ENCODE peak calls at places on chromosome 12, in nine cellular contexts. One of them, this sample, is unnamed.

GRCh38 chr12:109685574-109686447 is 27.8 kb upstream of the FAM222A start:
- DNase-seq in neural progenitor cell: no peak
- DNase-seq in astrocyte: no peak
- DNase-seq in fibroblast of lung: no peak
- DNase-seq in mammary epithelial cell: no peak
- DNase-seq in GM23248: no peak
- DNase-seq in H1: no peak
- DNase-seq in SK-N-SH: no peak
- DNase-seq in PC-3: no peak
- DNase-seq in this sample: no peak

GRCh38 chr12:74890237-74890599 is 319.4 kb downstream of the KCNC2 start:
- DNase-seq in neural progenitor cell: no peak
- DNase-seq in astrocyte: peak; percentile 89
- DNase-seq in fibroblast of lung: peak; percentile 91
- DNase-seq in mammary epithelial cell: peak; percentile 86
- DNase-seq in GM23248: peak; percentile 90
- DNase-seq in H1: no peak
- DNase-seq in SK-N-SH: no peak
- DNase-seq in PC-3: peak; percentile 95
- DNase-seq in this sample: peak; percentile 8

GRCh38 chr12:64412458-64412857 is 8.3 kb downstream of the XPOT start:
- DNase-seq in neural progenitor cell: no peak
- DNase-seq in astrocyte: no peak
- DNase-seq in fibroblast of lung: peak; percentile 11
- DNase-seq in mammary epithelial cell: no peak
- DNase-seq in GM23248: no peak
- DNase-seq in H1: no peak
- DNase-seq in SK-N-SH: no peak
- DNase-seq in PC-3: no peak
- DNase-seq in this sample: no peak

GRCh38 chr12:32589165-32589891 is 89.8 kb upstream of the DNM1L start:
- DNase-seq in neural progenitor cell: no peak
- DNase-seq in astrocyte: no peak
- DNase-seq in fibroblast of lung: no peak
- DNase-seq in mammary epithelial cell: no peak
- DNase-seq in GM23248: no peak
- DNase-seq in H1: no peak
- DNase-seq in SK-N-SH: no peak
- DNase-seq in PC-3: no peak
- DNase-seq in this sample: no peak

GRCh38 chr12:105729372-105729771 is 398.9 kb downstream of the C12orf75 start:
- DNase-seq in neural progenitor cell: no peak
- DNase-seq in astrocyte: no peak
- DNase-seq in fibroblast of lung: no peak
- DNase-seq in mammary epithelial cell: no peak
- DNase-seq in GM23248: no peak
- DNase-seq in H1: no peak
- DNase-seq in SK-N-SH: no peak
- DNase-seq in PC-3: no peak
- DNase-seq in this sample: no peak

GRCh38 chr12:76720068-76720467 is 43.8 kb upstream of the ZDHHC17 start:
- DNase-seq in neural progenitor cell: no peak
- DNase-seq in astrocyte: peak; percentile 87
- DNase-seq in fibroblast of lung: peak; percentile 92
- DNase-seq in mammary epithelial cell: peak; percentile 65
- DNase-seq in GM23248: peak; percentile 68
- DNase-seq in H1: no peak
- DNase-seq in SK-N-SH: no peak
- DNase-seq in PC-3: peak; percentile 62
- DNase-seq in this sample: no peak

GRCh38 chr12:6535960-6536847 is 1.9 kb downstream of the GAPDH start:
- DNase-seq in neural progenitor cell: no peak
- DNase-seq in astrocyte: no peak
- DNase-seq in fibroblast of lung: no peak
- DNase-seq in mammary epithelial cell: no peak
- DNase-seq in GM23248: peak; percentile 29
- DNase-seq in H1: no peak
- DNase-seq in SK-N-SH: no peak
- DNase-seq in PC-3: no peak
- DNase-seq in this sample: no peak

GRCh38 chr12:95231190-95231589 is 13.6 kb downstream of the VEZT start:
- DNase-seq in neural progenitor cell: no peak
- DNase-seq in astrocyte: peak; percentile 54
- DNase-seq in fibroblast of lung: peak; percentile 66
- DNase-seq in mammary epithelial cell: no peak
- DNase-seq in GM23248: peak; percentile 34
- DNase-seq in H1: no peak
- DNase-seq in SK-N-SH: peak; percentile 21
- DNase-seq in PC-3: peak; percentile 16
- DNase-seq in this sample: no peak

GRCh38 chr12:95908573-95908972 is 33.8 kb downstream of the CCDC38 start:
- DNase-seq in neural progenitor cell: no peak
- DNase-seq in astrocyte: peak; percentile 30
- DNase-seq in fibroblast of lung: peak; percentile 50
- DNase-seq in mammary epithelial cell: no peak
- DNase-seq in GM23248: peak; percentile 64
- DNase-seq in H1: no peak
- DNase-seq in SK-N-SH: no peak
- DNase-seq in PC-3: peak; percentile 39
- DNase-seq in this sample: no peak

GRCh38 chr12:107436376-107436775 is 249.2 kb upstream of the PWP1 start:
- DNase-seq in neural progenitor cell: peak; percentile 31
- DNase-seq in astrocyte: peak; percentile 84
- DNase-seq in fibroblast of lung: peak; percentile 89
- DNase-seq in mammary epithelial cell: peak; percentile 89
- DNase-seq in GM23248: peak; percentile 72
- DNase-seq in H1: no peak
- DNase-seq in SK-N-SH: no peak
- DNase-seq in PC-3: peak; percentile 37
- DNase-seq in this sample: peak; percentile 81

GRCh38 chr12:120847392-120848157 is 56.6 kb downstream of the SPPL3 start:
- DNase-seq in neural progenitor cell: no peak
- DNase-seq in astrocyte: no peak
- DNase-seq in fibroblast of lung: no peak
- DNase-seq in mammary epithelial cell: no peak
- DNase-seq in GM23248: peak; percentile 26
- DNase-seq in H1: no peak
- DNase-seq in SK-N-SH: no peak
- DNase-seq in PC-3: peak; percentile 34
- DNase-seq in this sample: no peak

GRCh38 chr12:7716391-7716790 is 5.2 kb downstream of the DPPA3 start:
- DNase-seq in neural progenitor cell: peak; percentile 63
- DNase-seq in astrocyte: no peak
- DNase-seq in fibroblast of lung: no peak
- DNase-seq in mammary epithelial cell: peak; percentile 4
- DNase-seq in GM23248: peak; percentile 5
- DNase-seq in H1: no peak
- DNase-seq in SK-N-SH: no peak
- DNase-seq in PC-3: no peak
- DNase-seq in this sample: peak; percentile 59

GRCh38 chr12:31859232-31859977 is 99.8 kb upstream of the RESF1 start:
- DNase-seq in neural progenitor cell: no peak
- DNase-seq in astrocyte: no peak
- DNase-seq in fibroblast of lung: no peak
- DNase-seq in mammary epithelial cell: no peak
- DNase-seq in GM23248: no peak
- DNase-seq in H1: no peak
- DNase-seq in SK-N-SH: no peak
- DNase-seq in PC-3: no peak
- DNase-seq in this sample: no peak

GRCh38 chr12:26489908-26490307 is 294.5 kb downstream of the SSPN start:
- DNase-seq in neural progenitor cell: no peak
- DNase-seq in astrocyte: no peak
- DNase-seq in fibroblast of lung: no peak
- DNase-seq in mammary epithelial cell: no peak
- DNase-seq in GM23248: no peak
- DNase-seq in H1: no peak
- DNase-seq in SK-N-SH: no peak
- DNase-seq in PC-3: no peak
- DNase-seq in this sample: no peak

GRCh38 chr12:6852651-6853354 is 853 bp downstream of the USP5 start:
- DNase-seq in neural progenitor cell: peak; percentile 64
- DNase-seq in astrocyte: peak; percentile 75
- DNase-seq in fibroblast of lung: peak; percentile 85
- DNase-seq in mammary epithelial cell: peak; percentile 81
- DNase-seq in GM23248: peak; percentile 90
- DNase-seq in H1: peak; percentile 66
- DNase-seq in SK-N-SH: peak; percentile 65
- DNase-seq in PC-3: peak; percentile 54
- DNase-seq in this sample: peak; percentile 69

GRCh38 chr12:38610808-38611350 is 294.3 kb downstream of the ALG10B start:
- DNase-seq in neural progenitor cell: no peak
- DNase-seq in astrocyte: no peak
- DNase-seq in fibroblast of lung: no peak
- DNase-seq in mammary epithelial cell: no peak
- DNase-seq in GM23248: no peak
- DNase-seq in H1: no peak
- DNase-seq in SK-N-SH: no peak
- DNase-seq in PC-3: no peak
- DNase-seq in this sample: no peak

GRCh38 chr12:112762753-112763152 is 28.8 kb upstream of the RPH3A start:
- DNase-seq in neural progenitor cell: no peak
- DNase-seq in astrocyte: no peak
- DNase-seq in fibroblast of lung: no peak
- DNase-seq in mammary epithelial cell: no peak
- DNase-seq in GM23248: no peak
- DNase-seq in H1: no peak
- DNase-seq in SK-N-SH: no peak
- DNase-seq in PC-3: no peak
- DNase-seq in this sample: no peak

GRCh38 chr12:125776212-125776611 is 711.0 kb downstream of the AACS start:
- DNase-seq in neural progenitor cell: no peak
- DNase-seq in astrocyte: no peak
- DNase-seq in fibroblast of lung: no peak
- DNase-seq in mammary epithelial cell: no peak
- DNase-seq in GM23248: no peak
- DNase-seq in H1: no peak
- DNase-seq in SK-N-SH: no peak
- DNase-seq in PC-3: no peak
- DNase-seq in this sample: no peak
- H2AFZ ChIP-seq in neural progenitor cell: no peak overlapping the region
- H2AFZ ChIP-seq in astrocyte: no peak overlapping the region
- H2AFZ ChIP-seq in fibroblast of lung: no peak overlapping the region
- H2AFZ ChIP-seq in mammary epithelial cell: no peak overlapping the region
- H2AFZ ChIP-seq in GM23248: no peak overlapping the region
- H2AFZ ChIP-seq in H1: no peak overlapping the region
- H2AFZ ChIP-seq in SK-N-SH: no peak overlapping the region
- H2AFZ ChIP-seq in PC-3: no peak overlapping the region
- H2AFZ ChIP-seq in this sample: no peak overlapping the region

DNA sequence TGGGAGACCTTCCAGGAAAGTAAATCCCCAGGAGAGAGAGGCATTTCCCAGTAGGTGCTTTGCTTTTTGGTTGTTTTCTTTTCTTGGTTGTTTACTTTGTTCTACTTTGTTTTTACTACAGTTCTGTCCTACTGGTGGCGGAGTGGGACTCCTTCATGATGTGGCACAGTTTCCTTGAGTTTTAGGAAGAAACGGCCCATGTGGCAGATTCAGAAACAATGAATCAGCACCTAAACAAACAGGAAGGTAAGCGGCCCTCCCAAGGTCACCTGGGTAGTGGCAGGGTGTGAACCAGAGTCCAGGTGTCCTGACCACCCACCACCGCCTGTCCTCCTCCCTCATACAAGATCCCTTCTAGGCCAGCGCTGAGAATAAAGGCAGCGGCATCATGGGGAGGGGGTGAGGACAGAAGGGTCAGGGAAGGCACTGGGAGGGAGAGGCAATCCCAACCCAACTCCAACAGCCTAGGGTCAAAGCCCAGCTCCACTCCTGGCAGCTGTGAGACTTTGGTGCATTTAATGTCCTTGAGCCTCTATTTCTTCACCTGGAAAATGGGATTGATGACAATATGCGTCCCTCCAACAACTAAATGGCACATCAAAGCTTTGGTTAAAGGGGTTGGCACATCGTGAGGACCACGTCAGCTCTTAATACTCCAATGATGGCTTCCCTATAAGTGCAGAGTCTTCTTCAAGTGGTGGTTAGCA is 111.5 kb upstream of the BCL2L14 start:
- DNase-seq in neural progenitor cell: no peak
- DNase-seq in astrocyte: peak; percentile 31
- DNase-seq in fibroblast of lung: peak; percentile 48
- DNase-seq in mammary epithelial cell: peak; percentile 50
- DNase-seq in GM23248: no peak
- DNase-seq in H1: peak; percentile 24
- DNase-seq in SK-N-SH: no peak
- DNase-seq in PC-3: peak; percentile 67
- DNase-seq in this sample: no peak
- H2AFZ ChIP-seq in neural progenitor cell: peak overlapping the region; percentile 15
- H2AFZ ChIP-seq in astrocyte: peak overlapping the region; percentile 59
- H2AFZ ChIP-seq in fibroblast of lung: no peak overlapping the region
- H2AFZ ChIP-seq in mammary epithelial cell: peak overlapping the region; percentile 80
- H2AFZ ChIP-seq in GM23248: peak overlapping the region; percentile 75
- H2AFZ ChIP-seq in H1: no peak overlapping the region
- H2AFZ ChIP-seq in SK-N-SH: peak overlapping the region; percentile 47
- H2AFZ ChIP-seq in PC-3: peak overlapping the region; percentile 68
- H2AFZ ChIP-seq in this sample: peak overlapping the region; percentile 87

DNA sequence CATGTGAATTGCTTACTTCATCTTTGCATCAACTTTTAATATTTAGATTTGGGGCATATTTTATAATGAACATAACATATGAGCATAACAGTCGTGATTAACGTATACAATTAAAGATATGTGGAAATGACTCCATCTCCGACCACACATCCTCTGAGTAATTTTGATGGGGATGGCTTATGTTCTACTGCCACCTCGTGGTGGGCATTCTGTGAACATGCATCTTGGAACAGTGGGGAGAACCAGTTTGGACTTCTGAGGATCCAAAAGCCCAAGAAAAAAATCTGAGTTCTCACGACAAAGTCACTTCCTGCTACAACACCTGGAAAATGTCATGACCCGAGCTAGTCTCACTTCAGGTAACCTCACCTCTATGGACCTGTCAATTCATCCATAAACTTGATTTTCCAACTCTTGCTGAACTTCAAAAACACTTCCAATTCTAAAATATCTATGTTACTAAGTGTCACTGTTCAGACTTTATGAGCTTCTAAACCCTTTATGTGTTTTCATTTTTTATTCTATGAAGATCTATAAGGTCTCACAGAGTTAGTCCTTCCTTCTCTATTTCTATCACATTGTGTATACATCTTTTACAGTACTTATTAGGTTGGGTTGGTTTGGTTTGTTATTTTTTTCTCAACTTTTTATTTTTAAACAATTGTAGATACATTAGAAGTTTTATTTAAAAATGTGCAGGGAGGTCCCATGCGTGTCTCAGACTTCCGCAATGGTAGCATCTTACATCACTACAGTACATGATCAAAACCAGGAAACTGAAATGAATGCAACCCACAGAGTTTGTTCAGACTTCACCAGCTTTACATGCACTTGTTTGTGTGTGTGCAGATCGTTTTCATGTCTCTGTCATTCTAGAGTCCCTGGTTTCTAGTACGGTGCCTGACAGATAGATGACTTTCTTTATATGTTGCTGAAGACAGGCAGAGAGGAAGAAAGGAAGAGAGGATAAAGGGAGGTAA is 38.2 kb upstream of the STAB2 start:
- DNase-seq in neural progenitor cell: peak; percentile 80
- DNase-seq in astrocyte: peak; percentile 41
- DNase-seq in fibroblast of lung: peak; percentile 53
- DNase-seq in mammary epithelial cell: peak; percentile 73
- DNase-seq in GM23248: peak; percentile 80
- DNase-seq in H1: peak; percentile 79
- DNase-seq in SK-N-SH: peak; percentile 55
- DNase-seq in PC-3: peak; percentile 95
- DNase-seq in this sample: peak; percentile 88
- H2AFZ ChIP-seq in neural progenitor cell: no peak overlapping the region
- H2AFZ ChIP-seq in astrocyte: no peak overlapping the region
- H2AFZ ChIP-seq in fibroblast of lung: no peak overlapping the region
- H2AFZ ChIP-seq in mammary epithelial cell: peak overlapping the region; percentile 60
- H2AFZ ChIP-seq in GM23248: no peak overlapping the region
- H2AFZ ChIP-seq in H1: no peak overlapping the region
- H2AFZ ChIP-seq in SK-N-SH: no peak overlapping the region
- H2AFZ ChIP-seq in PC-3: peak overlapping the region; percentile 4
- H2AFZ ChIP-seq in this sample: no peak overlapping the region

GRCh38 chr12:3117144-3117581 is 40.0 kb downstream of the TSPAN9 start:
- DNase-seq in neural progenitor cell: no peak
- DNase-seq in astrocyte: peak; percentile 95
- DNase-seq in fibroblast of lung: peak; percentile 95
- DNase-seq in mammary epithelial cell: peak; percentile 71
- DNase-seq in GM23248: no peak
- DNase-seq in H1: no peak
- DNase-seq in SK-N-SH: no peak
- DNase-seq in PC-3: peak; percentile 37
- DNase-seq in this sample: no peak
- H2AFZ ChIP-seq in neural progenitor cell: no peak overlapping the region
- H2AFZ ChIP-seq in astrocyte: peak overlapping the region; percentile 12
- H2AFZ ChIP-seq in fibroblast of lung: no peak overlapping the region
- H2AFZ ChIP-seq in mammary epithelial cell: peak overlapping the region; percentile 32
- H2AFZ ChIP-seq in GM23248: no peak overlapping the region
- H2AFZ ChIP-seq in H1: no peak overlapping the region
- H2AFZ ChIP-seq in SK-N-SH: peak overlapping the region; percentile 63
- H2AFZ ChIP-seq in PC-3: peak overlapping the region; percentile 39
- H2AFZ ChIP-seq in this sample: no peak overlapping the region

This sample was measured in GM23338.